ENCODE peak calls at places on chromosomes 2 and 18, in seven cellular contexts. B, L, Q, C, J, P and Y are unnamed samples.

GRCh38 chr18:12639990-12640880 is 17.7 kb downstream of the SPIRE1 start:
- DNase-seq in L (no peak), P (no peak), B (no peak), J (no peak), C (no peak), Q (peak; percentile 62), Y (no peak)

GRCh38 chr2:50039445-50039844 is 885.1 kb upstream of the FSHR start:
- DNase-seq in L (no peak), B (no peak), C (no peak), P (no peak), Q (no peak), J (no peak), Y (no peak)

GRCh38 chr2:163122257-163122656 is 283.7 kb upstream of the KCNH7 start:
- DNase-seq in J (no peak), P (no peak), Q (no peak), C (no peak), B (no peak), L (no peak), Y (no peak)

GRCh38 chr2:36708119-36708741 is 11.7 kb downstream of the VIT start:
- DNase-seq in Q (no peak), L (no peak), P (no peak), J (no peak), C (no peak), B (no peak), Y (no peak)

GRCh38 chr18:13760047-13760446 is 33.6 kb downstream of the RNMT start:
- DNase-seq in Q (no peak), J (no peak), B (no peak), C (no peak), P (no peak), L (no peak), Y (no peak)

GRCh38 chr18:38025433-38026038 is 459.9 kb upstream of the CELF4 start:
- DNase-seq in J (no peak), P (no peak), L (no peak), C (no peak), Q (peak; percentile 23), B (no peak), Y (no peak)

GRCh38 chr2:55061534-55062344 is 11.5 kb upstream of the RTN4 start:
- DNase-seq in L (no peak), J (no peak), P (no peak), C (no peak), B (no peak), Q (no peak), Y (no peak)

GRCh38 chr2:46580416-46580815 is 101.1 kb downstream of the TMEM247 start:
- DNase-seq in C (no peak), P (no peak), Q (no peak), J (no peak), B (no peak), L (no peak), Y (no peak)

GRCh38 chr18:1999387-1999786 is 571.9 kb downstream of the METTL4 start:
- DNase-seq in C (no peak), L (no peak), Q (no peak), J (no peak), P (no peak), B (no peak), Y (no peak)

GRCh38 chr2:148122788-148123187 is 101.9 kb downstream of the MBD5 start:
- DNase-seq in J (no peak), B (no peak), L (no peak), P (no peak), C (no peak), Q (no peak), Y (no peak)

GRCh38 chr2:29923110-29923721 is 1.8 kb upstream of the ALK start:
- DNase-seq in B (no peak), J (peak; percentile 25), P (no peak), Q (peak; percentile 88), L (no peak), C (no peak), Y (peak; percentile 44)

GRCh38 chr2:105777506-105778343 is 33.0 kb downstream of the NCK2 start:
- DNase-seq in C (no peak), J (no peak), Q (no peak), P (no peak), L (no peak), B (no peak), Y (no peak)
- H3K4me1 ChIP-seq in C (peaks cover 46% of the 10 kb centered on the region), J (peaks cover 98% of the 10 kb centered on the region), Q (peaks cover 4% of the 10 kb centered on the region), P (peaks cover 3% of the 10 kb centered on the region), L (peaks cover 100% of the 10 kb centered on the region), B (peaks cover 69% of the 10 kb centered on the region), Y (peaks cover 98% of the 10 kb centered on the region)

GRCh38 chr2:102112692-102113665 is 29.6 kb upstream of the IL1R1 start:
- DNase-seq in L (no peak), C (no peak), P (no peak), J (no peak), B (no peak), Q (no peak), Y (no peak)
- H3K4me1 ChIP-seq in L (no peaks in the 10 kb centered on the region), C (peaks cover 49% of the 10 kb centered on the region), P (no peaks in the 10 kb centered on the region), J (peaks cover 30% of the 10 kb centered on the region), B (no peaks in the 10 kb centered on the region), Q (peaks cover 34% of the 10 kb centered on the region), Y (no peaks in the 10 kb centered on the region)

DNA sequence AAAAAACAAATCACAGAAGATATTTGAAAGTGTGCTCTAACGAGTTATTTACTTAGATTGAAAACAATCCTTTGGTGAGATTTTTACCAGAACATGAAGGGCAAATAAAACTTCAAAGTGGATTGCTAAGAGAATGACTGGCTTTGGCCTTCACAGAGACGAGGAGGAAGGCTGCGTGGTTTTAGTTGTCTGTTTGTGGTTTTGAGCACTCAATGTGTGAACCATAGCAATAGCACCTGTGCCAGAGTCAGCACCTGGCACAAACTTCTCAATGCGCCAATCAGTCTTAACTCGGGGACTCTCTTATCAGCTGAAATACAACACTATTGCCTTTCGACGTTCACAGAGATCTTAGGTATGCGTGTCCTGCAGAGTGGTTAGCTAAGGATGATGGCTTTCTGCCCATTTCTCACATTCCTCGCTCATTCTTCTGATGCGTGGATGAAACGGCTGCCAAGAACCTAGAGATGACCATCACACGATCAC is 70.0 kb downstream of the MBP start:
- DNase-seq in B (no peak), Q (no peak), L (peak; percentile 91), P (no peak), C (no peak), J (peak; percentile 88), Y (no peak)
- H3K4me1 ChIP-seq in B (peaks cover 40% of the 10 kb centered on the region), Q (peaks cover 8% of the 10 kb centered on the region), L (peaks cover 95% of the 10 kb centered on the region), P (no peaks in the 10 kb centered on the region), C (peaks cover 42% of the 10 kb centered on the region), J (peaks cover 86% of the 10 kb centered on the region), Y (peaks cover 84% of the 10 kb centered on the region)

GRCh38 chr18:46677609-46678470 is 20.8 kb upstream of the LOXHD1 start:
- DNase-seq in J (no peak), Q (no peak), C (no peak), B (no peak), P (no peak), L (no peak), Y (no peak)
- H3K4me1 ChIP-seq in J (no peaks in the 10 kb centered on the region), Q (no peaks in the 10 kb centered on the region), C (no peaks in the 10 kb centered on the region), B (no peaks in the 10 kb centered on the region), P (no peaks in the 10 kb centered on the region), L (peaks cover 2% of the 10 kb centered on the region), Y (peaks cover 3% of the 10 kb centered on the region)

DNA sequence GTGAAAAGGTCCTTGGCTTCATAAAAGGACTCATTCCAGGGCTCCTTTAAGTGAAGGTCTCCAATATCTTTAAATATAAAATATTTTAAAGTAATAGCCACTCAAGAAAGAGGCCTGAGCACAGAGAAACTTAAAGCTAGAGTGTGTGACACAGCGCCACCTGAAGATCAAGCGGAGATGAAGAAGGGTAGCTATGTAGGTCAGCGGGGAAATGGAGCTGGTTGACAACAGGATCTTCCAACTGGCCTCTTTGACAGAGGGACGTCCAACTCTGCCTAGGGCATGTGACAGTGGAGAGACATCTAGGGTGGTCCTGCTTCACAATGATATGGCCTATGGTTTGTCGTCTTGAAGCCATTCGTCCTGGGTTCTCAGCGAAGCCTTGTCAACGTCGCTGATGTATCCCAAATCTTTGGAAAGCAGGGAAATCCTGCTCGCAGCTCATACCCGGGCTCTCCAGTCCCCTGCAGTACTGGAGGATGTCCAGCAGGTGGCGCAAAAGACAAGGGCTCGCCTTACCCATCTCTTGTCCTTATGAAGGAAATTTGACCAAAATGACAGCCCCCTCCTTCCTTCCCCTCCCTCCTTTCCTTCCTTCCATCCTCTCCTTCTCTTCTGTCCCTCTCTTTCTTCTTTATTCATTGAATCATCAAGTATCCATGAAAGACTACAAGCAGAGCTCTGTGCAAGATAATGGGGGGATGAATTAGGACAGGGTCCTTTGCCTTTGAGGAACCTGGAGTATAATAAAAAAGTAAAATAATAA is 59.6 kb downstream of the LONRF2 start:
- DNase-seq in Q (peak; percentile 69), L (peak; percentile 49), B (no peak), P (peak; percentile 91), J (peak; percentile 44), C (no peak), Y (peak; percentile 60)
- H3K4me1 ChIP-seq in Q (peaks cover 1% of the 10 kb centered on the region), L (no peaks in the 10 kb centered on the region), B (no peaks in the 10 kb centered on the region), P (no peaks in the 10 kb centered on the region), J (no peaks in the 10 kb centered on the region), C (peaks cover 8% of the 10 kb centered on the region), Y (no peaks in the 10 kb centered on the region)